ENCODE peak calls at places on chromosomes 12 and 14, in six cellular contexts. O, I, M, R, P and X are unnamed samples.

GRCh38 chr12:24767016-24767415 is 181.9 kb downstream of the BCAT1 start:
- DNase-seq in R (no peak), M (no peak), P (no peak), I (no peak), O (peak; percentile 62), X (no peak)

GRCh38 chr14:100883789-100884101 is 19.8 kb downstream of the RTL1 start:
- DNase-seq in M (no peak), O (no peak), I (no peak), P (no peak), R (no peak), X (no peak)

GRCh38 chr14:97713023-97713422 is 915.8 kb downstream of the VRK1 start:
- DNase-seq in I (no peak), O (peak; percentile 89), R (peak; percentile 59), M (no peak), P (no peak), X (peak; percentile 17)

GRCh38 chr12:89542912-89543592 is 17.2 kb upstream of the POC1B start:
- DNase-seq in P (peak; percentile 70), M (peak; percentile 36), R (peak; percentile 78), I (peak; percentile 75), O (peak; percentile 79), X (peak; percentile 90)

GRCh38 chr14:68297871-68298468 is 478.4 kb downstream of the RAD51B start:
- DNase-seq in O (no peak), M (no peak), P (no peak), I (no peak), R (peak; percentile 73), X (peak; percentile 24)

GRCh38 chr12:75561921-75562320 is 50.5 kb upstream of the KRR1 start:
- DNase-seq in M (no peak), P (no peak), R (peak; percentile 44), I (no peak), O (no peak), X (no peak)

GRCh38 chr12:91778091-91778819 is 367.4 kb downstream of the BTG1 start:
- DNase-seq in P (no peak), I (peak; percentile 37), M (no peak), R (peak; percentile 8), O (peak; percentile 2), X (peak; percentile 10)

GRCh38 chr14:86912689-86913088 is 1080.3 kb downstream of the GALC start:
- DNase-seq in O (no peak), I (no peak), R (no peak), M (no peak), P (no peak), X (no peak)

GRCh38 chr12:71710276-71711125 is 24.6 kb downstream of the TMEM19 start:
- DNase-seq in P (no peak), O (peak; percentile 93), M (no peak), I (no peak), R (peak; percentile 80), X (peak; percentile 76)

GRCh38 chr12:25249951-25250738 is 584 bp downstream of the KRAS start:
- DNase-seq in M (peak; percentile 13), P (peak; percentile 27), I (peak; percentile 55), O (peak; percentile 61), R (peak; percentile 9), X (peak; percentile 43)

GRCh38 chr12:33828326-33828725 is 194.0 kb upstream of the ALG10 start:
- DNase-seq in M (no peak), O (no peak), I (no peak), R (peak; percentile 88), P (no peak), X (no peak)

GRCh38 chr14:21347201-21347600 is 36.6 kb downstream of the SUPT16H start:
- DNase-seq in P (no peak), M (no peak), I (no peak), R (no peak), O (no peak), X (peak; percentile 7)

GRCh38 chr12:28869197-28869596 is 279.9 kb upstream of the FAR2 start:
- DNase-seq in O (peak; percentile 18), M (no peak), R (peak; percentile 86), P (no peak), I (no peak), X (peak; percentile 40)

GRCh38 chr12:111221296-111222026 is 147.4 kb downstream of the PHETA1 start:
- DNase-seq in I (no peak), M (no peak), P (no peak), R (no peak), O (no peak), X (no peak)

GRCh38 chr14:21525571-21525970 is 575 bp downstream of the SALL2 start:
- DNase-seq in I (peak; percentile 79), P (no peak), O (no peak), R (no peak), M (no peak), X (peak; percentile 49)

GRCh38 chr12:123269395-123269892 is 2.2 kb downstream of the CDK2AP1 start:
- DNase-seq in P (peak; percentile 82), O (peak; percentile 25), M (no peak), R (peak; percentile 80), I (peak; percentile 74), X (peak; percentile 82)

GRCh38 chr12:69329669-69330428 is 18.3 kb upstream of the LYZ start:
- DNase-seq in M (no peak), P (no peak), O (peak; percentile 9), R (no peak), I (no peak), X (no peak)

GRCh38 chr12:116376354-116377193 is 99.1 kb upstream of the MED13L start:
- DNase-seq in I (no peak), R (peak; percentile 69), P (no peak), M (no peak), O (peak; percentile 23), X (peak; percentile 80)

GRCh38 chr12:43882578-43883178 is 46.8 kb downstream of the TMEM117 start:
- DNase-seq in P (no peak), I (peak; percentile 56), M (no peak), O (peak; percentile 69), R (peak; percentile 56), X (peak; percentile 47)

GRCh38 chr12:30696486-30696885 is 817 bp upstream of the IPO8 start:
- DNase-seq in O (no peak), P (no peak), M (no peak), R (no peak), I (no peak), X (no peak)

GRCh38 chr12:7114008-7114407 is 5.0 kb upstream of the C1RL start:
- DNase-seq in O (no peak), P (no peak), M (no peak), R (no peak), I (no peak), X (no peak)

GRCh38 chr12:58028294-58028693 is 86.9 kb downstream of the ATP23 start:
- DNase-seq in P (no peak), M (no peak), R (no peak), O (peak; percentile 38), I (no peak), X (no peak)

GRCh38 chr12:78562358-78563205 is 302.0 kb upstream of the SYT1 start:
- DNase-seq in R (peak; percentile 34), M (no peak), I (peak; percentile 83), P (no peak), O (peak; percentile 13), X (peak; percentile 36)

GRCh38 chr12:29700761-29701481 is 82.8 kb downstream of the TMTC1 start:
- DNase-seq in O (no peak), P (no peak), R (no peak), I (no peak), M (no peak), X (no peak)

GRCh38 chr12:131378176-131378842 is 332.6 kb upstream of the SFSWAP start:
- DNase-seq in M (no peak), O (no peak), I (no peak), R (no peak), P (no peak), X (no peak)

GRCh38 chr14:59511916-59512530 is 27.7 kb downstream of the JKAMP start:
- DNase-seq in R (no peak), O (peak; percentile 60), P (peak; percentile 44), M (no peak), I (peak; percentile 69), X (no peak)

GRCh38 chr14:23175823-23176222 is 7.6 kb downstream of the SLC7A8 start:
- DNase-seq in O (no peak), I (no peak), M (no peak), R (no peak), P (no peak), X (peak; percentile 30)

GRCh38 chr14:72801841-72802587 is 91.9 kb downstream of the DPF3 start:
- DNase-seq in M (no peak), R (no peak), O (peak; percentile 67), I (no peak), P (no peak), X (no peak)

GRCh38 chr14:68306934-68307758 is 485.7 kb downstream of the ZFP36L1 start:
- DNase-seq in O (no peak), P (no peak), I (no peak), R (no peak), M (no peak), X (peak; percentile 19)

GRCh38 chr12:108629824-108630476 is 3.7 kb downstream of the SELPLG start:
- DNase-seq in I (no peak), O (peak; percentile 87), R (peak; percentile 79), P (no peak), M (no peak), X (peak; percentile 89)

GRCh38 chr14:39097159-39097558 is 5.9 kb downstream of the SEC23A start:
- DNase-seq in O (peak; percentile 85), P (no peak), I (peak; percentile 17), M (no peak), R (no peak), X (peak; percentile 5)

GRCh38 chr12:50655374-50655921 is 108.5 kb upstream of the ATF1 start:
- DNase-seq in O (no peak), M (no peak), R (no peak), P (no peak), I (no peak), X (no peak)

GRCh38 chr14:104641753-104642539 is 37.4 kb upstream of the TMEM179 start:
- DNase-seq in I (no peak), R (no peak), O (no peak), P (no peak), M (no peak), X (no peak)